ENCODE peak calls at places on chromosomes 5 and 9, in seven cellular contexts. O is OCI-LY7, Q is ascending aorta, E is gastrocnemius medialis, K is fibroblast of lung, A is GM23338, J is AG04449. F is an unnamed sample.
A peak's percentile ranks its signal among the peaks of the same experiment; 100 is the strongest.

GRCh38 chr9:6827370-6827949 is 69.7 kb downstream of the KDM4C start:
- DNase-seq in E (no peak), K (peak; percentile 58), J (no peak), Q (no peak), A (peak; percentile 87), O (peak; percentile 51), F (peak; percentile 15)

GRCh38 chr5:143063175-143063970 is 293.2 kb downstream of the ARHGAP26 start:
- DNase-seq in Q (peak; percentile 14), O (no peak), E (peak; percentile 72), K (peak; percentile 91), A (no peak), J (no peak), F (no peak)

GRCh38 chr9:108445431-108446018 is 410.3 kb downstream of the ACTL7B start:
- DNase-seq in K (no peak), E (no peak), J (no peak), O (no peak), Q (no peak), A (no peak), F (no peak)

GRCh38 chr9:80496901-80497565 is 925.3 kb downstream of the TLE4 start:
- DNase-seq in O (no peak), A (no peak), E (no peak), K (no peak), Q (no peak), J (no peak), F (no peak)

GRCh38 chr5:137341831-137342230 is 157.3 kb downstream of the SPOCK1 start:
- DNase-seq in Q (no peak), J (no peak), A (no peak), K (no peak), E (no peak), O (no peak), F (no peak)

GRCh38 chr9:70113403-70114022 is 69.9 kb downstream of the MAMDC2 start:
- DNase-seq in O (peak; percentile 43), K (peak; percentile 78), J (no peak), A (peak; percentile 82), E (no peak), Q (no peak), F (no peak)

GRCh38 chr5:74013222-74013621 is 387.2 kb downstream of the ARHGEF28 start:
- DNase-seq in O (no peak), A (no peak), J (no peak), K (no peak), Q (no peak), E (no peak), F (no peak)

GRCh38 chr5:135246605-135246922 is 152.5 kb downstream of the MACROH2A1 start:
- DNase-seq in K (no peak), E (no peak), J (no peak), Q (no peak), O (no peak), A (no peak), F (no peak)

GRCh38 chr9:33159058-33159759 is 7.9 kb downstream of the B4GALT1 start:
- DNase-seq in E (no peak), J (no peak), K (peak; percentile 87), Q (peak; percentile 60), A (no peak), O (peak; percentile 68), F (peak; percentile 64)

GRCh38 chr5:85108471-85108870 is 723.8 kb upstream of the EDIL3 start:
- DNase-seq in A (peak; percentile 43), E (no peak), Q (no peak), O (no peak), J (no peak), K (no peak), F (no peak)

GRCh38 chr5:119355636-119356383 is at the start of gene TNFAIP8:
- DNase-seq in E (no peak), K (peak; percentile 70), A (peak; percentile 78), Q (no peak), J (no peak), O (peak; percentile 69), F (peak; percentile 85)

GRCh38 chr9:136520053-136520540 is 25.8 kb downstream of the NOTCH1 start:
- DNase-seq in K (no peak), J (no peak), O (no peak), E (no peak), A (no peak), Q (no peak), F (no peak)

GRCh38 chr9:2163231-2163885 is 148.2 kb downstream of the SMARCA2 start:
- DNase-seq in Q (no peak), E (no peak), J (no peak), A (no peak), K (no peak), O (no peak), F (no peak)

GRCh38 chr5:126143622-126144021 is 279.6 kb upstream of the GRAMD2B start:
- DNase-seq in J (no peak), K (no peak), Q (no peak), A (no peak), O (no peak), E (no peak), F (no peak)

GRCh38 chr5:132823481-132824050 is 6.9 kb downstream of the SHROOM1 start:
- DNase-seq in A (no peak), Q (no peak), K (no peak), J (no peak), O (no peak), E (no peak), F (no peak)

GRCh38 chr5:154258531-154259217 is 68.1 kb downstream of the GALNT10 start:
- DNase-seq in J (no peak), Q (no peak), K (no peak), A (no peak), O (no peak), E (no peak), F (no peak)

GRCh38 chr5:3394046-3394597 is 201.5 kb upstream of the IRX1 start:
- DNase-seq in Q (no peak), K (no peak), O (no peak), E (no peak), A (no peak), J (no peak), F (no peak)
- TF ChIP-seq CTCF in Q (no peak), K (no peak), O (no peak), E (no peak), A (no peak), J (no peak), F (no peak)

DNA sequence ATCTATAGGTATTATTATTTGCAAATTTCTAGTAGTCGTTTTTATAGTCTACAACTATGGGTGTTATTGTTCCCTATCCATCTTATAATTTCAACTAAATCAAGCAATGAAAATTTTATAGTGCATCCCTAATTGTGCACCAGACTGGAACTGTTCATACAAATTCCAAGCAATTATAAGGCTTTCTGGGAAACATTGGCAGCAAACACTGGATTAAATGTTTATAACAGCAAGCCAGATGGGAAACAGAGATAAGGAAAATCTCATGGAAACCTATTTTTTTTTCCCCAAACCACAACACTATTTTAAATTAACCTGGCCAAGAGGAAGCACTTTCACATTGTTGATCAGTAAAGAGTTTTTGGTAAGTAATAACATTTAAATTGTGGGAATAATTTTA is 524.3 kb downstream of the RASEF start:
- DNase-seq in K (no peak), E (no peak), O (no peak), Q (no peak), J (no peak), A (no peak), F (no peak)
- H3K4me3 ChIP-seq in K (no peak overlapping the region), E (no peak overlapping the region), O (no peak overlapping the region), Q (no peak overlapping the region), J (no peak overlapping the region), A (no peak overlapping the region), F (no peak overlapping the region)

GRCh38 chr9:130463141-130463540 is 18.4 kb downstream of the ASS1 start:
- DNase-seq in K (no peak), A (no peak), E (no peak), J (no peak), Q (no peak), O (no peak), F (no peak)

GRCh38 chr9:130461731-130462130 is 17.0 kb downstream of the ASS1 start:
- DNase-seq in A (no peak), O (no peak), E (no peak), Q (no peak), K (no peak), J (no peak), F (no peak)

GRCh38 chr9:130462685-130463084 is 17.9 kb downstream of the ASS1 start:
- DNase-seq in K (no peak), Q (no peak), O (no peak), E (no peak), A (no peak), J (no peak), F (no peak)

GRCh38 chr9:130459941-130460340 is 15.2 kb downstream of the ASS1 start:
- DNase-seq in A (no peak), Q (no peak), O (no peak), K (no peak), J (no peak), E (no peak), F (no peak)

GRCh38 chr9:130461218-130461630 is 16.5 kb downstream of the ASS1 start:
- DNase-seq in K (peak; percentile 35), E (no peak), Q (no peak), O (peak; percentile 66), A (peak; percentile 82), J (no peak), F (peak; percentile 48)
- TF ChIP-seq CTCF in K (peak; percentile 82), E (peak; percentile 95), Q (peak; percentile 86), O (peak; percentile 79), A (peak; percentile 81), J (peak; percentile 94), F (peak; percentile 95)

GRCh38 chr5:54523534-54523933 is 6.0 kb downstream of the SNX18 start:
- DNase-seq in Q (no peak), E (no peak), O (no peak), J (no peak), K (no peak), A (no peak), F (no peak)
- H3K4me3 ChIP-seq in Q (peak overlapping the region; percentile 96), E (no peak overlapping the region), O (no peak overlapping the region), J (no peak overlapping the region), K (no peak overlapping the region), A (no peak overlapping the region), F (no peak overlapping the region)

GRCh38 chr9:123369296-123369695 is 13.3 kb downstream of the CRB2 start:
- DNase-seq in E (no peak), Q (no peak), O (no peak), K (no peak), A (no peak), J (no peak), F (no peak)
- TF ChIP-seq CTCF in E (no peak), Q (no peak), O (no peak), K (no peak), A (no peak), J (no peak), F (no peak)

GRCh38 chr5:169980418-169981053 is at the start of gene INSYN2B:
- DNase-seq in J (peak; percentile 47), K (peak; percentile 93), O (peak; percentile 23), E (no peak), A (peak; percentile 96), Q (no peak), F (no peak)
- H3K4me3 ChIP-seq in J (peak within 1 kb of the TSS; percentile 70), K (peak within 1 kb of the TSS; percentile 73), O (no peak within 1 kb of the TSS), E (no peak within 1 kb of the TSS), A (peak within 1 kb of the TSS; percentile 49), Q (peak within 1 kb of the TSS; percentile 9), F (no peak within 1 kb of the TSS)

F was measured in GM06990.